ENCODE peak calls at places on chromosomes 4 and X, in nine cellular contexts. O, C, U, T, E, V, M, A and I are unnamed samples.

GRCh38 chr4:80125252-80126177 is 52.5 kb upstream of the ANTXR2 start:
- DNase-seq in O (peak), C (no peak), U (peak), T (peak), E (no peak), V (peak), M (no peak), A (no peak), I (peak)

GRCh38 chr4:165464338-165464737 is 85.5 kb downstream of the CPE start:
- DNase-seq in O (no peak), C (no peak), U (no peak), T (peak), E (no peak), V (no peak), M (no peak), A (no peak), I (peak)

GRCh38 chrX:41064028-41064427 is 21.2 kb upstream of the USP9X start:
- DNase-seq in O (no peak), C (no peak), U (no peak), T (no peak), E (no peak), V (no peak), M (no peak), A (no peak), I (no peak)

GRCh38 chr4:5142726-5143125 is 91.4 kb downstream of the STK32B start:
- DNase-seq in O (no peak), C (no peak), U (peak), T (no peak), E (peak), V (peak), M (no peak), A (peak), I (peak)

GRCh38 chr4:110415451-110415850 is 60.5 kb upstream of the ENPEP start:
- DNase-seq in O (no peak), C (no peak), U (no peak), T (no peak), E (no peak), V (no peak), M (no peak), A (no peak), I (no peak)

GRCh38 chr4:159289682-159290081 is 186.8 kb downstream of the RAPGEF2 start:
- DNase-seq in O (no peak), C (no peak), U (no peak), T (no peak), E (no peak), V (no peak), M (no peak), A (no peak), I (no peak)

GRCh38 chrX:13092455-13092941 is 48.1 kb upstream of the FAM9C start:
- DNase-seq in O (peak), C (peak), U (no peak), T (no peak), E (peak), V (no peak), M (no peak), A (no peak), I (no peak)

GRCh38 chr4:184978211-184978610 is 40.1 kb upstream of the HELT start:
- DNase-seq in O (no peak), C (no peak), U (no peak), T (no peak), E (no peak), V (no peak), M (no peak), A (no peak), I (no peak)

GRCh38 chrX:105658136-105658535 is 164.2 kb upstream of the NRK start:
- DNase-seq in O (no peak), C (no peak), U (peak), T (no peak), E (no peak), V (no peak), M (no peak), A (no peak), I (peak)

GRCh38 chrX:115449742-115450141 is 111.2 kb upstream of the PLS3 start:
- DNase-seq in O (no peak), C (no peak), U (no peak), T (no peak), E (no peak), V (no peak), M (no peak), A (no peak), I (peak)

GRCh38 chr4:13170131-13170530 is 314.0 kb downstream of the RAB28 start:
- DNase-seq in O (no peak), C (no peak), U (no peak), T (no peak), E (no peak), V (no peak), M (no peak), A (no peak), I (no peak)